ENCODE peak calls at places on chromosomes 1 and 21, in four cellular contexts. M is suprapubic skin, T is upper lobe of left lung, B is K562. N is an unnamed sample.

GRCh38 chr21:43012596-43012995 is 38.2 kb downstream of the PKNOX1 start:
- DNase-seq in B (no peak), M (no peak), T (no peak), N (no peak)

GRCh38 chr1:101302831-101303511 is 66.2 kb downstream of the S1PR1 start:
- DNase-seq in T (no peak), M (no peak), B (no peak), N (no peak)

GRCh38 chr1:15428815-15429435 is 9.3 kb upstream of the CTRC start:
- DNase-seq in T (no peak), M (no peak), B (no peak), N (no peak)

GRCh38 chr1:65514083-65514482 is 93.6 kb downstream of the LEPR start:
- DNase-seq in T (no peak), M (no peak), B (no peak), N (no peak)

GRCh38 chr1:27878787-27879335 is 6.5 kb downstream of the THEMIS2 start:
- DNase-seq in M (no peak), B (no peak), T (no peak), N (no peak)

GRCh38 chr1:156704930-156705320 is 458 bp downstream of the CRABP2 start:
- DNase-seq in M (no peak), B (no peak), T (peak; percentile 43), N (peak; percentile 37)

GRCh38 chr1:206684478-206685255 is at the start of gene MAPKAPK2:
- DNase-seq in M (peak; percentile 93), B (peak; percentile 99), T (peak; percentile 87), N (peak; percentile 75)

GRCh38 chr21:41729701-41730368 is 37.0 kb downstream of the RIPK4 start:
- DNase-seq in B (no peak), M (no peak), T (no peak), N (no peak)

GRCh38 chr1:201888282-201889033 is at the start of gene SHISA4:
- DNase-seq in M (peak; percentile 84), B (peak; percentile 86), T (peak; percentile 94), N (peak; percentile 68)

GRCh38 chr1:150009604-150010387 is 730 bp downstream of the OTUD7B start:
- DNase-seq in M (no peak), T (peak; percentile 59), B (peak; percentile 34), N (peak; percentile 51)

GRCh38 chr1:94858276-94858675 is 38.1 kb downstream of the SLC44A3 start:
- DNase-seq in B (no peak), M (no peak), T (peak; percentile 73), N (no peak)

GRCh38 chr1:31995263-31995662 is 18.4 kb upstream of the KHDRBS1 start:
- DNase-seq in M (no peak), B (no peak), T (no peak), N (no peak)

GRCh38 chr1:157045251-157046218 is at the start of gene ARHGEF11:
- DNase-seq in M (peak; percentile 88), B (peak; percentile 94), T (peak; percentile 90), N (peak; percentile 83)

GRCh38 chr1:224205438-224205840 is 22.4 kb downstream of the DEGS1 start:
- DNase-seq in M (no peak), T (no peak), B (peak; percentile 53), N (no peak)

GRCh38 chr1:193058529-193059281 is 455 bp downstream of the UCHL5 start:
- DNase-seq in B (peak; percentile 51), M (peak; percentile 81), T (peak; percentile 75), N (no peak)

GRCh38 chr1:35885961-35886558 is 3.1 kb downstream of the AGO1 start:
- DNase-seq in B (peak; percentile 66), T (no peak), M (no peak), N (no peak)

GRCh38 chr1:176816232-176816631 is 348.3 kb downstream of the ASTN1 start:
- DNase-seq in B (no peak), M (no peak), T (no peak), N (no peak)

GRCh38 chr1:208166340-208167138 is 77.6 kb downstream of the PLXNA2 start:
- DNase-seq in B (no peak), M (no peak), T (peak; percentile 63), N (no peak)

GRCh38 chr1:107138166-107138565 is 2.7 kb upstream of the NTNG1 start:
- DNase-seq in T (no peak), B (no peak), M (no peak), N (no peak)

GRCh38 chr1:29513357-29513756 is 277.0 kb downstream of the PTPRU start:
- DNase-seq in M (peak; percentile 70), B (peak; percentile 72), T (peak; percentile 55), N (no peak)

GRCh38 chr1:145959957-145960467 is 2.2 kb upstream of the LIX1L start:
- DNase-seq in M (no peak), B (no peak), T (no peak), N (no peak)

GRCh38 chr1:232164078-232164963 is 465.6 kb downstream of the SIPA1L2 start:
- DNase-seq in T (no peak), B (no peak), M (no peak), N (no peak)
- H3K4me3 ChIP-seq in T (no peak overlapping the region), B (no peak overlapping the region), M (no peak overlapping the region), N (no peak overlapping the region)

GRCh38 chr1:151059342-151060240 is at the start of gene CDC42SE1:
- DNase-seq in T (peak; percentile 86), M (peak; percentile 90), B (peak; percentile 85), N (peak; percentile 52)
- TF ChIP-seq EP300 in T (no peak), M (no peak), B (peak; percentile 37), N (no peak)

DNA sequence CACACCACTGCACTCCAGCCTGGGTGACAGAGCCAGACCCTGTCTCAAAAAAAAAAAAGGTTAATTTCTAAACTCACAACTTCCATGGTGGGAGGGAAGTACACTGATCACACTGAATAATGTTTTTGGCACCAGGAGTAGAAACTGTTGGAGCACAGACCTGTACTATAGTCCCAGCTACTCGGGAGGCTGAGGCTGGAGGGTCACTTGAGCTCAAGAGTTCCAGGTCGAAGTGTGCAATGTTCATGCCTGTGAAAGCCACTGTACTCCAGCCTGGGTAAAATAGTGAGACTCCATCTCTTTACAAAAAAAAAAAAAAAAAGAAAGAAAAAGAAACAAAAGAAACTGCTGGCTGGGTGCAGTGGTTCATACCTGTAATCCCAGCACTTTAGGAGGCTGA is 35.3 kb downstream of the TMEM50B start:
- DNase-seq in T (peak; percentile 80), M (no peak), B (no peak), N (no peak)
- H3K27ac ChIP-seq in T (peak overlapping the region; percentile 72), M (no peak overlapping the region), B (no peak overlapping the region), N (no peak overlapping the region)

GRCh38 chr21:45076245-45076661 is 1.9 kb downstream of the ADARB1 start:
- DNase-seq in M (no peak), B (no peak), T (no peak), N (no peak)
- H3K4me3 ChIP-seq in M (peak overlapping the region; percentile 99), B (no peak overlapping the region), T (peak overlapping the region; percentile 99), N (peak overlapping the region; percentile 1)

N was measured in tibial nerve.